ENCODE peak calls at places on chromosomes 5 and 9, in four cellular contexts. One of them, this sample, is unnamed.

GRCh38 chr9:119961774-119962408 is 592.7 kb upstream of the BRINP1 start:
- DNase-seq in K562: peak; percentile 52
- DNase-seq in H1: peak; percentile 91
- DNase-seq in HepG2: peak; percentile 12
- DNase-seq in this sample: no peak

GRCh38 chr5:67435007-67435406 is 238.4 kb upstream of the CD180 start:
- DNase-seq in K562: no peak
- DNase-seq in H1: no peak
- DNase-seq in HepG2: no peak
- DNase-seq in this sample: no peak

GRCh38 chr5:39113354-39113953 is 39.3 kb upstream of the RICTOR start:
- DNase-seq in K562: peak; percentile 47
- DNase-seq in H1: no peak
- DNase-seq in HepG2: no peak
- DNase-seq in this sample: no peak

GRCh38 chr9:114902773-114903589 is 27.4 kb downstream of the TNFSF8 start:
- DNase-seq in K562: no peak
- DNase-seq in H1: no peak
- DNase-seq in HepG2: no peak
- DNase-seq in this sample: no peak

GRCh38 chr5:73301208-73302088 is 128.5 kb downstream of the TMEM174 start:
- DNase-seq in K562: no peak
- DNase-seq in H1: peak; percentile 58
- DNase-seq in HepG2: no peak
- DNase-seq in this sample: no peak

GRCh38 chr5:73902327-73903051 is 276.5 kb downstream of the ARHGEF28 start:
- DNase-seq in K562: peak; percentile 55
- DNase-seq in H1: no peak
- DNase-seq in HepG2: peak; percentile 41
- DNase-seq in this sample: peak; percentile 55

GRCh38 chr9:107222020-107222522 is 61.0 kb upstream of the RAD23B start:
- DNase-seq in K562: no peak
- DNase-seq in H1: no peak
- DNase-seq in HepG2: peak; percentile 84
- DNase-seq in this sample: no peak

GRCh38 chr5:124661317-124662141 is 84.9 kb downstream of the ZNF608 start:
- DNase-seq in K562: peak; percentile 56
- DNase-seq in H1: no peak
- DNase-seq in HepG2: peak; percentile 99
- DNase-seq in this sample: no peak

GRCh38 chr5:10685103-10685502 is 75.9 kb downstream of the DAP start:
- DNase-seq in K562: no peak
- DNase-seq in H1: no peak
- DNase-seq in HepG2: no peak
- DNase-seq in this sample: peak; percentile 82

GRCh38 chr5:122845253-122846050 is at the start of gene SNX24:
- DNase-seq in K562: peak; percentile 91
- DNase-seq in H1: peak; percentile 87
- DNase-seq in HepG2: peak; percentile 80
- DNase-seq in this sample: no peak

GRCh38 chr5:97455996-97456395 is 272.9 kb upstream of the RIOK2 start:
- DNase-seq in K562: no peak
- DNase-seq in H1: no peak
- DNase-seq in HepG2: no peak
- DNase-seq in this sample: no peak

GRCh38 chr5:38595149-38595725 is 38.8 kb upstream of the LIFR start:
- DNase-seq in K562: no peak
- DNase-seq in H1: no peak
- DNase-seq in HepG2: no peak
- DNase-seq in this sample: no peak

GRCh38 chr9:16223074-16223871 is 647.2 kb downstream of the BNC2 start:
- DNase-seq in K562: no peak
- DNase-seq in H1: no peak
- DNase-seq in HepG2: no peak
- DNase-seq in this sample: no peak

GRCh38 chr5:93735378-93735777 is 6.0 kb downstream of the POU5F2 start:
- DNase-seq in K562: no peak
- DNase-seq in H1: no peak
- DNase-seq in HepG2: no peak
- DNase-seq in this sample: no peak

GRCh38 chr9:101977614-101978210 is 239.3 kb upstream of the GRIN3A start:
- DNase-seq in K562: peak; percentile 25
- DNase-seq in H1: no peak
- DNase-seq in HepG2: peak; percentile 3
- DNase-seq in this sample: no peak

DNA sequence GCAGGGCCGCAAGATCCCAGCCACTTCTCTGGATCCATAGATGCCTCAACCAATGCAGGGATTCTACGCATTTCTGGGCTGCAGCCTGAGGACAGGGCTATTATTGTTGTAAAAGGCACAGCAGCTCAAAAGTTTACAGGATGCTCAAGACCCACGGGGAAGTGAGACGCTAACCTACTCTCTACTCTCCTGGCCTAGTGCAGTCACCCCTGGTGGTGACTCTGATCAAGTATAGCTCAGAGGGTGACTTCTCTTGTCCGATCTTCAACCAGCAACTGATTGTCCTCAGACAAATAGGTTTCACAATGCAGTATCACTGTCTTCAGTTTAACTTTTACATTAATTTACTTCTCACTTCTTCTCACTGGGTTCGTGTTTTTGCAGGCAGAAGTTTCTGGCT is 34.3 kb upstream of the ZNF354B start:
- DNase-seq in K562: no peak
- DNase-seq in H1: no peak
- DNase-seq in HepG2: no peak
- DNase-seq in this sample: no peak
- TF ChIP-seq BRCA1 in K562: no peak
- TF ChIP-seq BRCA1 in H1: no peak
- TF ChIP-seq BRCA1 in HepG2: no peak
- TF ChIP-seq BRCA1 in this sample: no peak

DNA sequence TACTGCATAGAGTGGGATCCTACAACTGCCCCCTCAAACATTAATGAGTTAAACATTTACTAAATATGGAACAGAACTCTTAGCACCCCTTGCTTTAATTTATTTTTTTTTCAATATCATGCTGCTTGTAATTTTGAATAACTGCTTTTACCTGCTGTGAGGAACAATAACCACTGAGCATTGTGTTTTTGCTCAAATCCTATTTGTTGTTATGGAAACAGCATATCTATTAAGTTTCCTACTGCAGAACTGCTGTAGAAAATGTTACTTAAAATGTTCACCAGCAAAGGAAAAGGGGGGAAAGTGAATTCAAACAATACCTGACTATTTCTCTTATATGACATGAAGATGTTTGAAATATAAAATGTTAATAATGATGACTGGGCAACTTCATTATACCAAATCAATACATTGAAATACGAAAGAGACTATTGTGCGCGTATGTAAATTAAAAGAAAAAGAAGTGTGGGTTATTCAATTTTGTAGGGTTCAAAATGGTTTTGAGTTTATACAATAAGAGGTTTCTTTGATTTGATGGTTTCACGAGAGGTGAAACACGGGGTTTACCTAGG is 1043.8 kb upstream of the NUDT12 start:
- DNase-seq in K562: no peak
- DNase-seq in H1: no peak
- DNase-seq in HepG2: no peak
- DNase-seq in this sample: no peak
- TF ChIP-seq SP1 in K562: no peak
- TF ChIP-seq SP1 in H1: no peak
- TF ChIP-seq SP1 in HepG2: no peak
- TF ChIP-seq SP1 in this sample: no peak

GRCh38 chr5:83149671-83150070 is 72.3 kb downstream of the XRCC4 start:
- DNase-seq in K562: no peak
- DNase-seq in H1: no peak
- DNase-seq in HepG2: no peak
- DNase-seq in this sample: no peak
- TF ChIP-seq BRCA1 in K562: no peak
- TF ChIP-seq BRCA1 in H1: no peak
- TF ChIP-seq BRCA1 in HepG2: no peak
- TF ChIP-seq BRCA1 in this sample: no peak

DNA sequence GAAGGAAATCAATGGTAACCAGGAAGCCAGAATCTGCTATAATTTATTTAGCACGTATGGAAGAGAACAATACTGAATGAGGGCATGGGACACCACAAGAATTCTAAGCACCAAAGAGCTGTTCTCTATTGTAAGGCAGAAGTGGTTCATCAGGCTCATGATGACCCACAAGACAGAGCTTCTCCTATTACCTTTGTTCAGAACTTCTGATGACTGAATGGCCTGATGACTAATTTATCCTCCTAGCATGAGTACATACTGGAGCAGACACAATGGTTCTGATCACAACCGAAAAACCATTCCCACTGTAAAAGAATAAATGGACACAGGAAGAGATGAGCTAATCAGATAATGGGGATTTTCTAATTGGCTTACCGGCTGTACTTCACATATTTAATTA is 329.8 kb upstream of the PDE4D start:
- DNase-seq in K562: no peak
- DNase-seq in H1: no peak
- DNase-seq in HepG2: no peak
- DNase-seq in this sample: no peak
- TF ChIP-seq SP1 in K562: no peak
- TF ChIP-seq SP1 in H1: no peak
- TF ChIP-seq SP1 in HepG2: no peak
- TF ChIP-seq SP1 in this sample: no peak

DNA sequence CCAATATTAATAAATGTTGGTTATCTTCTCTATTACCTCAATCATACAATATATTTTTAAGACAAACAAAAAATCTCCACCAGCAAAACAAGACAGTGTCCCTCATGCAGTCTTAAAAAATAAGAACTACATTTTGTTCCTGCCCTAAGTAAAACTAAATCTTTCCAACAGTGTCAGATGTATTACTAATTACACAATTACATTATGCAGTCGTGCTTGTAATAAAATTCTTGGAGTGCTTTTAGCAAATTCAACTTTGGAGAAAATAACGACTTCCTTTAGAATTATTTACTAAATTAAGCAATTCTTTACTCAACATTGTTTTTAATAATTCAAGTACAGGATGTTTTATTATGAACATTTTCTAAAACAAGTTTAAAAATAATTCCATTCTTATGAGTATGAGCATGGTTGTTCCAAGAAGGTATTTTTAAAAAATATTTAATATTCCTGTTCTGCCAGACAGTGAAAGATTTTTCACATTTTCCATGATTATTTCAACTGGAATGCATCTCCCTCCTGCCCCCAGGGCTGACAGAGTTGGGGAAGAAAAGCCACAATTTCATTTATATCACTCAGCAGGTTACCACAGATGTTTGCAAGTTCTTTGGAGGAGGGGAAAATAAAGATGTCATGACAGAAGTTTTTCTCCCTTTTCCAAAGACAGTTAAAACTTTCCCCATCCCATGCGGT is 137.9 kb downstream of the FAM114A2 start:
- DNase-seq in K562: no peak
- DNase-seq in H1: no peak
- DNase-seq in HepG2: no peak
- DNase-seq in this sample: no peak
- TF ChIP-seq BRCA1 in K562: no peak
- TF ChIP-seq BRCA1 in H1: no peak
- TF ChIP-seq BRCA1 in HepG2: no peak
- TF ChIP-seq BRCA1 in this sample: no peak

GRCh38 chr9:137479892-137480685 is 21.0 kb upstream of the NSMF start:
- DNase-seq in K562: no peak
- DNase-seq in H1: no peak
- DNase-seq in HepG2: no peak
- DNase-seq in this sample: no peak
- TF ChIP-seq SP1 in K562: no peak
- TF ChIP-seq SP1 in H1: no peak
- TF ChIP-seq SP1 in HepG2: no peak
- TF ChIP-seq SP1 in this sample: no peak

DNA sequence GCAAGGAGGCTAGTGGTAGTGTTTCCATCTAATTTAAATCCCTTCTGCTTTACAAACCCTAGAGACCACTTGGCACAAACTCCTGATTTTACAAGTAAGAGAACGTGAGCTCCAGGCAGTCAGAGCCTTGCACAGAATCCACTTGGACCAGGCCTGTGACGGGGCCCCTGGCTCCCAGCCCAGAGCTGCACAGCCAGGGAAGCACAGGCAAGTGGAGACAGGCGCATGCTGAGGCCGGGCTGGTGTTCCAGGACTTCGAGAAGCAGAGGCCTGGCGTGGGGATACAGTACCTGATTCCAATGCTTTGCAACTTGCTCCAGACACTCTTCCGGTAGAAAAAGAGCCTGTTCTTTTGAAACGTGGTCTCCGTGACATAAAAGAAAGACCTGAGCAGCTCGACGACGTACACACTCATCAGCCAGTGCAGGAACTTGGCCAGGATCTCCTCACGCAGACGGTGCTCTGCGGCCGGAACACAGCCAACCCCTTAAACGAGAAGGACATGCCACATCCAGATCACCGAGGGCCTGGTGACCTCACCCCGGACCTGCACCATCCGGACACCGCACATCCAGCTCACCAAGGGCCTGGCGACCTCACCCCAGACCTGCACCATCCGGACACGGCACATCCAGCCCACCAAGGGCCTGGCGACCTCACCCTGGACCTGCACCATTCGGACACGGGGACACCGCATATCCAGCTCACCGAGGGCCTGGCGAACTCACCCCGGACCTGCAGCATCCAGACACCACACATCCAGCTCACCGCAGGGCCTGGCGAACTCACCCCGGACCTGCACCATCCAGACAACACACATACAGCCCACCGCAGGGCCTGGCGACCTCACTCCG is 12.5 kb downstream of the TERT start:
- DNase-seq in K562: no peak
- DNase-seq in H1: no peak
- DNase-seq in HepG2: no peak
- DNase-seq in this sample: no peak
- TF ChIP-seq BRCA1 in K562: no peak
- TF ChIP-seq BRCA1 in H1: no peak
- TF ChIP-seq BRCA1 in HepG2: no peak
- TF ChIP-seq BRCA1 in this sample: no peak

GRCh38 chr9:2181794-2182193 is 166.6 kb downstream of the SMARCA2 start:
- DNase-seq in K562: peak; percentile 30
- DNase-seq in H1: peak; percentile 80
- DNase-seq in HepG2: no peak
- DNase-seq in this sample: no peak

GRCh38 chr9:2180704-2181103 is 165.6 kb downstream of the SMARCA2 start:
- DNase-seq in K562: no peak
- DNase-seq in H1: no peak
- DNase-seq in HepG2: no peak
- DNase-seq in this sample: no peak

GRCh38 chr9:2178034-2178734 is 163.0 kb downstream of the SMARCA2 start:
- DNase-seq in K562: no peak
- DNase-seq in H1: no peak
- DNase-seq in HepG2: no peak
- DNase-seq in this sample: no peak

GRCh38 chr9:2179557-2179956 is 164.4 kb downstream of the SMARCA2 start:
- DNase-seq in K562: no peak
- DNase-seq in H1: no peak
- DNase-seq in HepG2: no peak
- DNase-seq in this sample: no peak

GRCh38 chr9:2180171-2180570 is 165.0 kb downstream of the SMARCA2 start:
- DNase-seq in K562: no peak
- DNase-seq in H1: no peak
- DNase-seq in HepG2: no peak
- DNase-seq in this sample: no peak
- TF ChIP-seq SP1 in K562: no peak
- TF ChIP-seq SP1 in H1: no peak
- TF ChIP-seq SP1 in HepG2: no peak
- TF ChIP-seq SP1 in this sample: no peak

This sample was measured in GM12878.